ENCODE peak calls at places on chromosomes 3 and 15, in nine cellular contexts. Z is GM12891, W is stomach, F is SK-N-SH, R is esophagus muscularis mucosa, P is breast epithelium, N is spleen, K is HL-60, T is endothelial cell of umbilical vein. L is an unnamed sample.

GRCh38 chr15:70281811-70282307 is 184.1 kb upstream of the TLE3 start:
- DNase-seq in Z (no peak), N (peak), W (no peak), P (no peak), R (no peak), K (no peak), F (no peak), T (no peak), L (no peak)

GRCh38 chr15:32674681-32675080 is 33.2 kb downstream of the SCG5 start:
- DNase-seq in P (no peak), T (no peak), N (no peak), R (no peak), K (no peak), Z (no peak), W (no peak), F (no peak), L (no peak)

GRCh38 chr3:123489400-123490004 is 40.6 kb upstream of the ADCY5 start:
- DNase-seq in K (peak), W (peak), Z (peak), F (peak), T (peak), P (peak), N (no peak), R (no peak), L (peak)

GRCh38 chr3:151541184-151541583 is 80.3 kb upstream of the IGSF10 start:
- DNase-seq in Z (no peak), P (no peak), F (no peak), R (no peak), K (no peak), N (no peak), W (no peak), T (no peak), L (no peak)

GRCh38 chr3:185758912-185759311 is 65.9 kb downstream of the IGF2BP2 start:
- DNase-seq in W (no peak), P (no peak), F (no peak), K (no peak), T (peak), R (no peak), Z (no peak), N (no peak), L (no peak)

GRCh38 chr3:126496894-126497850 is 20.4 kb downstream of the UROC1 start:
- DNase-seq in P (no peak), R (no peak), T (no peak), Z (no peak), F (no peak), W (no peak), N (peak), K (no peak), L (no peak)

GRCh38 chr3:77620009-77620408 is 580.1 kb downstream of the ROBO2 start:
- DNase-seq in K (no peak), Z (no peak), P (no peak), R (no peak), N (no peak), W (no peak), F (no peak), T (no peak), L (no peak)

GRCh38 chr15:101045835-101046691 is 126.9 kb downstream of the LRRK1 start:
- DNase-seq in W (peak), Z (no peak), R (peak), N (peak), K (no peak), F (no peak), T (no peak), P (peak), L (no peak)

GRCh38 chr15:39666671-39667070 is 85.8 kb downstream of the THBS1 start:
- DNase-seq in N (no peak), T (peak), P (no peak), K (no peak), W (no peak), Z (no peak), R (no peak), F (no peak), L (no peak)

DNA sequence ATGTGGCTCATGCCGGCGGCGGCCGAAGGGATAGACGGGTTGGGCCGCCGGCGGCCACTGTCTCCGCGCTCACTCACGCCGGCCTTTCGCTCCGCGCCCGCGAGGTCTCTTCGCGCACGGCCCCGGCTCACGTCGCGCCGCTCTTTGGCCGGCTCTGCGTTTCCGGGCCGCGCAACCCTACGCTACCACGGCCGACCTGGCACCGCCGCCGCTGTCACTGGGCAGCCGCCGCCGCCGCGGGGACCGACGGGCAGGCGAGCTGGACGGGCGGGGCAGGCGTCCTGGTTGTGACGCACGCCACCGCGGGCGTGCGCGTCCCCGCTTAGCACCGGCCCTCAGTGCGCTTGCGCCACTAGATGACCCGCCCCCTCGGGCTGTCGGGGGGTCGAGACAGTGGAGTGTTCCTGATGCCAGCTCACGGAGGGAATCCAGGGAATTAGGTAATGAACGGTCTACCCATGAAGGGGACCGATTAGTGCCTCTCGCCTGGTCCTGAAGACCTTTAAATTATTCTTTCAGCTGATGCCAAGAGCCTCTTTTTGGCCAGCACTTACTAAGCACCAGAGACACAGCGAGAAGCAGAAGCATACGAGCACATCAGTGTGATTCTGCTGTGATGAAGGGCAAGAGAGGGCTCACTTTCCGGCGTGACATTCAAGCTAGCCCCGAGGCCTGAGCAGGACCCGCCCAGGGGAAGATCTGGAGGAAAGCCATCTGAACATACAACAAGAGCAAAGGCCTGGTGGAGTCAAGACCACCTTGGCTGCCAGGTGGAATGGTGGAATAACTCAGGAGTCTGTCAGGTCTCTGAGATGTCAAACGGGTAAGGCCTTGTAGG is at the start of gene PRKAR2A:
- DNase-seq in Z (peak), F (peak), R (peak), N (peak), W (peak), P (peak), K (peak), T (peak), L (peak)
- TF ChIP-seq POLR2AphosphoS5 in Z (peak), F (peak), R (peak), N (peak), W (peak), P (no peak), K (no peak), T (peak), L (no peak)

GRCh38 chr3:165194477-165195135 is 1.6 kb downstream of the SLITRK3 start:
- DNase-seq in T (no peak), R (no peak), W (no peak), K (no peak), N (no peak), Z (no peak), P (no peak), F (peak), L (no peak)

GRCh38 chr3:165193392-165194268 is 2.6 kb downstream of the SLITRK3 start:
- DNase-seq in T (no peak), Z (no peak), F (peak), K (no peak), P (no peak), N (no peak), R (no peak), W (no peak), L (no peak)

GRCh38 chr3:165195226-165195625 is 958 bp downstream of the SLITRK3 start:
- DNase-seq in T (no peak), P (no peak), W (no peak), Z (no peak), F (peak), N (no peak), R (no peak), K (no peak), L (no peak)

GRCh38 chr3:165195628-165196576 is at the start of gene SLITRK3:
- DNase-seq in R (no peak), P (no peak), W (no peak), T (no peak), Z (no peak), N (no peak), F (peak), K (no peak), L (no peak)

GRCh38 chr3:165196577-165197561 is 685 bp upstream of the SLITRK3 start:
- DNase-seq in R (no peak), K (no peak), W (no peak), N (no peak), F (peak), Z (no peak), T (no peak), P (no peak), L (no peak)
- TF ChIP-seq POLR2AphosphoS5 in R (no peak), K (no peak), W (no peak), N (no peak), F (no peak), Z (no peak), T (no peak), P (no peak), L (no peak)

DNA sequence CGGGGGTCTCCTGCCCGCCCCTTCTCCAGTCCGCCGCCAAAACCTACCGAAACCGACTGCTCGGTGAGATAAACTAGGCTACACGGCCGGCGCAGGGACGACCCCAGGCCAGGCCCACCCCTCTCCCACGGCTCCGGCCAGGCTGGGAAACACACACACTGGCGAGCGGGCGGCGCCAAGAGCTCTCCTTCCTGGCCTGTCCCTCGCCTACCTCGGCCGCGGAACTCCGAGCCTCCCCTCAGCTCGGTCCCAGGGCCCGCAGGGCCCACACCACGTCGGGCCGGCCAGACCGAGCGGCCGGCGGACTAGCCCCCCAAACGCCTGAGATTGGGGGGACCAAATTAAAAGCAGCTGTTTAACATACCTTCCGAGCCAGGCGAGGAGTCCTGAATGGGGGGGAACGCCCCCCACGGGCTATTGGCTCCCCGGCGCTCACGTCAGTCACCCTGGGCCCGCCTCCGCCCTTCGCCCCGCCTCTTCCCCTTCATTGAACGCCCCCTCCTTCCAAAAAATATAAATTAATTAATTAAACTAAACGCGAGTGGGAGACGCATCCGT is 4.0 kb upstream of the SIN3A start:
- DNase-seq in P (peak), W (peak), K (no peak), Z (peak), N (peak), F (peak), R (peak), T (peak), L (peak)
- TF ChIP-seq POLR2AphosphoS5 in P (peak), W (peak), K (no peak), Z (no peak), N (peak), F (peak), R (peak), T (no peak), L (no peak)

GRCh38 chr3:64214002-64214696 is 11.1 kb downstream of the PRICKLE2 start:
- DNase-seq in W (peak), T (peak), K (no peak), Z (no peak), R (peak), P (peak), F (peak), N (no peak), L (no peak)
- TF ChIP-seq POLR2AphosphoS5 in W (peak), T (no peak), K (no peak), Z (no peak), R (peak), P (no peak), F (peak), N (no peak), L (no peak)